ENCODE peak calls at places on chromosomes 12 and 14, in six cellular contexts. One of them, this sample, is unnamed.

GRCh38 chr12:121626853-121627623 is 708 bp downstream of the ORAI1 start:
- DNase-seq in LoVo: peak
- DNase-seq in iris pigment epithelial cell: peak
- DNase-seq in GM04504: peak
- DNase-seq in cardiac muscle cell: peak
- DNase-seq in IMR-90: peak
- DNase-seq in this sample: no peak

GRCh38 chr12:21502164-21502496 is 541 bp downstream of the GOLT1B start:
- DNase-seq in GM04504: peak
- DNase-seq in LoVo: peak
- DNase-seq in cardiac muscle cell: peak
- DNase-seq in IMR-90: peak
- DNase-seq in iris pigment epithelial cell: peak
- DNase-seq in this sample: no peak

GRCh38 chr14:104561124-104561531 is 18.4 kb upstream of the C14orf180 start:
- DNase-seq in cardiac muscle cell: no peak
- DNase-seq in iris pigment epithelial cell: no peak
- DNase-seq in IMR-90: no peak
- DNase-seq in GM04504: no peak
- DNase-seq in LoVo: no peak
- DNase-seq in this sample: no peak

GRCh38 chr12:63668028-63668799 is at the start of gene DPY19L2:
- DNase-seq in LoVo: no peak
- DNase-seq in iris pigment epithelial cell: peak
- DNase-seq in cardiac muscle cell: peak
- DNase-seq in GM04504: peak
- DNase-seq in IMR-90: peak
- DNase-seq in this sample: no peak

GRCh38 chr12:48815281-48816110 is 2.8 kb upstream of the CACNB3 start:
- DNase-seq in iris pigment epithelial cell: peak
- DNase-seq in IMR-90: peak
- DNase-seq in LoVo: peak
- DNase-seq in GM04504: peak
- DNase-seq in cardiac muscle cell: peak
- DNase-seq in this sample: peak

GRCh38 chr14:102486513-102487203 is 22.9 kb downstream of the ANKRD9 start:
- DNase-seq in IMR-90: no peak
- DNase-seq in LoVo: no peak
- DNase-seq in iris pigment epithelial cell: no peak
- DNase-seq in GM04504: no peak
- DNase-seq in cardiac muscle cell: no peak
- DNase-seq in this sample: no peak

GRCh38 chr12:54432815-54433164 is 13.7 kb upstream of the ITGA5 start:
- DNase-seq in GM04504: no peak
- DNase-seq in cardiac muscle cell: no peak
- DNase-seq in IMR-90: no peak
- DNase-seq in LoVo: no peak
- DNase-seq in iris pigment epithelial cell: no peak
- DNase-seq in this sample: no peak

GRCh38 chr12:132834181-132834711 is 5.6 kb upstream of the GOLGA3 start:
- DNase-seq in iris pigment epithelial cell: no peak
- DNase-seq in LoVo: no peak
- DNase-seq in IMR-90: no peak
- DNase-seq in GM04504: no peak
- DNase-seq in cardiac muscle cell: no peak
- DNase-seq in this sample: no peak

GRCh38 chr12:1932264-1932777 is 13.9 kb upstream of the CACNA2D4 start:
- DNase-seq in IMR-90: no peak
- DNase-seq in LoVo: no peak
- DNase-seq in GM04504: no peak
- DNase-seq in iris pigment epithelial cell: no peak
- DNase-seq in cardiac muscle cell: no peak
- DNase-seq in this sample: no peak

GRCh38 chr12:18681818-18682217 is 56.0 kb downstream of the PLCZ1 start:
- DNase-seq in cardiac muscle cell: no peak
- DNase-seq in IMR-90: no peak
- DNase-seq in GM04504: no peak
- DNase-seq in iris pigment epithelial cell: no peak
- DNase-seq in LoVo: no peak
- DNase-seq in this sample: no peak

GRCh38 chr14:49306152-49306751 is 279.9 kb downstream of the RPS29 start:
- DNase-seq in GM04504: no peak
- DNase-seq in LoVo: peak
- DNase-seq in IMR-90: peak
- DNase-seq in iris pigment epithelial cell: peak
- DNase-seq in cardiac muscle cell: peak
- DNase-seq in this sample: no peak

GRCh38 chr12:28611115-28611435 is 420.8 kb downstream of the CCDC91 start:
- DNase-seq in IMR-90: peak
- DNase-seq in GM04504: peak
- DNase-seq in cardiac muscle cell: no peak
- DNase-seq in LoVo: peak
- DNase-seq in iris pigment epithelial cell: peak
- DNase-seq in this sample: no peak

GRCh38 chr12:53101266-53101665 is 2.0 kb upstream of the SOAT2 start:
- DNase-seq in IMR-90: no peak
- DNase-seq in GM04504: no peak
- DNase-seq in iris pigment epithelial cell: no peak
- DNase-seq in cardiac muscle cell: no peak
- DNase-seq in LoVo: no peak
- DNase-seq in this sample: no peak

GRCh38 chr12:101051151-101051550 is 158.9 kb downstream of the SLC5A8 start:
- DNase-seq in GM04504: peak
- DNase-seq in cardiac muscle cell: no peak
- DNase-seq in iris pigment epithelial cell: no peak
- DNase-seq in LoVo: no peak
- DNase-seq in IMR-90: no peak
- DNase-seq in this sample: no peak

GRCh38 chr12:47236109-47236714 is 156.5 kb upstream of the AMIGO2 start:
- DNase-seq in LoVo: peak
- DNase-seq in GM04504: peak
- DNase-seq in iris pigment epithelial cell: peak
- DNase-seq in IMR-90: peak
- DNase-seq in cardiac muscle cell: no peak
- DNase-seq in this sample: no peak

GRCh38 chr12:112473056-112473455 is 54.3 kb downstream of the PTPN11 start:
- DNase-seq in LoVo: no peak
- DNase-seq in IMR-90: no peak
- DNase-seq in iris pigment epithelial cell: no peak
- DNase-seq in cardiac muscle cell: no peak
- DNase-seq in GM04504: no peak
- DNase-seq in this sample: no peak

GRCh38 chr14:74979029-74979428 is 23.6 kb upstream of the PGF start:
- DNase-seq in IMR-90: no peak
- DNase-seq in iris pigment epithelial cell: no peak
- DNase-seq in LoVo: no peak
- DNase-seq in GM04504: no peak
- DNase-seq in cardiac muscle cell: no peak
- DNase-seq in this sample: no peak

This sample was measured in Panc1.